ENCODE peak calls at places on chromosomes 1 and 21, in seven cellular contexts. One of them, this sample, is unnamed.

GRCh38 chr1:20462397-20462796 is 23.6 kb downstream of the CAMK2N1 start:
- DNase-seq in HepG2: no peak
- DNase-seq in K562: no peak
- DNase-seq in SK-N-SH: no peak
- DNase-seq in HCT116: no peak
- DNase-seq in GM12878: no peak
- DNase-seq in H1: no peak
- DNase-seq in this sample: no peak

GRCh38 chr1:111754964-111755320 is 759 bp upstream of the DDX20 start:
- DNase-seq in SK-N-SH: peak; percentile 79
- DNase-seq in GM12878: no peak
- DNase-seq in HCT116: no peak
- DNase-seq in H1: no peak
- DNase-seq in K562: peak; percentile 56
- DNase-seq in HepG2: no peak
- DNase-seq in this sample: peak; percentile 65

GRCh38 chr1:203926025-203926540 is 64.7 kb downstream of the SNRPE start:
- DNase-seq in HepG2: no peak
- DNase-seq in HCT116: no peak
- DNase-seq in H1: no peak
- DNase-seq in GM12878: no peak
- DNase-seq in SK-N-SH: no peak
- DNase-seq in K562: no peak
- DNase-seq in this sample: no peak

GRCh38 chr1:219264557-219264956 is 90.9 kb downstream of the LYPLAL1 start:
- DNase-seq in SK-N-SH: no peak
- DNase-seq in K562: no peak
- DNase-seq in HCT116: no peak
- DNase-seq in HepG2: peak; percentile 46
- DNase-seq in GM12878: no peak
- DNase-seq in H1: no peak
- DNase-seq in this sample: no peak

GRCh38 chr1:214604543-214604942 is 1.5 kb downstream of the CENPF start:
- DNase-seq in GM12878: no peak
- DNase-seq in H1: no peak
- DNase-seq in HCT116: no peak
- DNase-seq in K562: no peak
- DNase-seq in SK-N-SH: peak; percentile 29
- DNase-seq in HepG2: peak; percentile 43
- DNase-seq in this sample: peak; percentile 27

GRCh38 chr1:108575241-108575850 is 15.4 kb downstream of the EEIG2 start:
- DNase-seq in HCT116: no peak
- DNase-seq in SK-N-SH: no peak
- DNase-seq in GM12878: no peak
- DNase-seq in H1: no peak
- DNase-seq in K562: no peak
- DNase-seq in HepG2: no peak
- DNase-seq in this sample: no peak

GRCh38 chr21:25964009-25964408 is 206.6 kb downstream of the APP start:
- DNase-seq in GM12878: no peak
- DNase-seq in HCT116: no peak
- DNase-seq in HepG2: no peak
- DNase-seq in SK-N-SH: no peak
- DNase-seq in K562: no peak
- DNase-seq in H1: no peak
- DNase-seq in this sample: no peak

GRCh38 chr1:2979191-2980072 is 41.8 kb upstream of the ACTRT2 start:
- DNase-seq in K562: no peak
- DNase-seq in HepG2: no peak
- DNase-seq in H1: no peak
- DNase-seq in GM12878: no peak
- DNase-seq in SK-N-SH: peak; percentile 11
- DNase-seq in HCT116: no peak
- DNase-seq in this sample: no peak

GRCh38 chr1:216984536-216984935 is 261.3 kb upstream of the ESRRG start:
- DNase-seq in HepG2: no peak
- DNase-seq in HCT116: no peak
- DNase-seq in GM12878: no peak
- DNase-seq in SK-N-SH: no peak
- DNase-seq in K562: no peak
- DNase-seq in H1: no peak
- DNase-seq in this sample: no peak

GRCh38 chr1:75134939-75135828 is 996 bp downstream of the LHX8 start:
- DNase-seq in HCT116: no peak
- DNase-seq in SK-N-SH: peak; percentile 38
- DNase-seq in HepG2: no peak
- DNase-seq in H1: no peak
- DNase-seq in GM12878: no peak
- DNase-seq in K562: no peak
- DNase-seq in this sample: peak; percentile 54

GRCh38 chr1:185318431-185319151 is 1.5 kb upstream of the IVNS1ABP start:
- DNase-seq in SK-N-SH: no peak
- DNase-seq in K562: peak; percentile 36
- DNase-seq in HCT116: no peak
- DNase-seq in H1: no peak
- DNase-seq in GM12878: no peak
- DNase-seq in HepG2: no peak
- DNase-seq in this sample: no peak

GRCh38 chr1:32393832-32394140 is 455 bp downstream of the BSDC1 start:
- DNase-seq in HCT116: no peak
- DNase-seq in K562: no peak
- DNase-seq in SK-N-SH: no peak
- DNase-seq in HepG2: no peak
- DNase-seq in H1: no peak
- DNase-seq in GM12878: no peak
- DNase-seq in this sample: peak; percentile 4

GRCh38 chr1:37096523-37096922 is 62.2 kb upstream of the GRIK3 start:
- DNase-seq in H1: peak; percentile 38
- DNase-seq in GM12878: no peak
- DNase-seq in SK-N-SH: peak; percentile 30
- DNase-seq in K562: peak; percentile 57
- DNase-seq in HCT116: peak; percentile 16
- DNase-seq in HepG2: peak; percentile 63
- DNase-seq in this sample: no peak
- TF ChIP-seq JUND in H1: no peak
- TF ChIP-seq JUND in GM12878: no peak
- TF ChIP-seq JUND in SK-N-SH: no peak
- TF ChIP-seq JUND in K562: no peak
- TF ChIP-seq JUND in HCT116: no peak
- TF ChIP-seq JUND in HepG2: no peak
- TF ChIP-seq JUND in this sample: no peak

GRCh38 chr1:220888665-220888986 is 9.4 kb downstream of the HLX start:
- DNase-seq in HCT116: no peak
- DNase-seq in SK-N-SH: no peak
- DNase-seq in H1: no peak
- DNase-seq in HepG2: no peak
- DNase-seq in GM12878: no peak
- DNase-seq in K562: no peak
- DNase-seq in this sample: no peak
- TF ChIP-seq JUND in HCT116: no peak
- TF ChIP-seq JUND in SK-N-SH: no peak
- TF ChIP-seq JUND in H1: no peak
- TF ChIP-seq JUND in HepG2: no peak
- TF ChIP-seq JUND in GM12878: no peak
- TF ChIP-seq JUND in K562: no peak
- TF ChIP-seq JUND in this sample: no peak

GRCh38 chr1:212692774-212693644 is 6.6 kb downstream of the BATF3 start:
- DNase-seq in K562: no peak
- DNase-seq in HCT116: no peak
- DNase-seq in HepG2: no peak
- DNase-seq in GM12878: no peak
- DNase-seq in H1: no peak
- DNase-seq in SK-N-SH: no peak
- DNase-seq in this sample: no peak
- TF ChIP-seq JUND in K562: no peak
- TF ChIP-seq JUND in HCT116: no peak
- TF ChIP-seq JUND in HepG2: no peak
- TF ChIP-seq JUND in GM12878: no peak
- TF ChIP-seq JUND in H1: no peak
- TF ChIP-seq JUND in SK-N-SH: no peak
- TF ChIP-seq JUND in this sample: no peak

DNA sequence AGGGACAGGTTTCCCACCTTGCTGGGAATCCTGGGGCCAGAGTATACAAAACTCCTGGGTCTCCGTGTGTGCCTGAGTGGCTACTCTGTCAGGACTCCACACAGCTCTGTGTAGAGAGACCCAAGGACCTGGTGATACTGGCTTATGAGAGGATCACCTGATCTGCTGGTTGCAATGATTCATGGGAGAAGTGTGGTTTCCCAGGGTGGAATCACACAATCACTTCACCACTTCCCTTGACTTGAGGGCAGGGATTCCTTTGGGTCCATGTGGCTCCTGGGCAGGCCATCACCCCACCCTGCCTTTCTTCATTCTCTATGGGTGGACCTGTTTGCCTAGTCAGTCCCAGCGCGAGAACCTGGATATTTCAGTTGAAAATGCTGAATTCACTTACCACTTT is 13.3 kb downstream of the PRSS38 start:
- DNase-seq in K562: no peak
- DNase-seq in HepG2: no peak
- DNase-seq in SK-N-SH: no peak
- DNase-seq in HCT116: no peak
- DNase-seq in GM12878: no peak
- DNase-seq in H1: no peak
- DNase-seq in this sample: no peak
- TF ChIP-seq JUND in K562: no peak
- TF ChIP-seq JUND in HepG2: no peak
- TF ChIP-seq JUND in SK-N-SH: no peak
- TF ChIP-seq JUND in HCT116: no peak
- TF ChIP-seq JUND in GM12878: no peak
- TF ChIP-seq JUND in H1: no peak
- TF ChIP-seq JUND in this sample: no peak

This sample was measured in T47D.